ENCODE peak calls at places on chromosome 12, in five cellular contexts. W is stimulated activated CD8-positive, alpha-beta memory T cell treated with anti-CD3 and anti-CD28 coated beads, Interleukin-4, amount 100 ng/mL, for 1 hour; U is neural progenitor cell; F is M059J; M is NCI-H2081. J is an unnamed sample.

GRCh38 chr12:85244561-85244960 is 35.5 kb upstream of the ALX1 start:
- DNase-seq in W (no peak), U (no peak), F (no peak), M (no peak), J (no peak)

GRCh38 chr12:116299064-116299463 is 21.6 kb upstream of the MED13L start:
- DNase-seq in W (no peak), U (no peak), F (no peak), M (no peak), J (peak)

GRCh38 chr12:59086124-59086523 is 165.8 kb upstream of the LRIG3 start:
- DNase-seq in W (no peak), U (no peak), F (no peak), M (peak), J (peak)

GRCh38 chr12:76266797-76267196 is 81.4 kb downstream of the BBS10 start:
- DNase-seq in W (no peak), U (no peak), F (peak), M (no peak), J (peak)

GRCh38 chr12:46523863-46524770 is 151.5 kb upstream of the SLC38A2 start:
- DNase-seq in W (no peak), U (no peak), F (peak), M (no peak), J (no peak)

GRCh38 chr12:113184900-113185179 is 438 bp downstream of the DDX54 start:
- DNase-seq in W (peak), U (peak), F (peak), M (peak), J (peak)

GRCh38 chr12:39287817-39288216 is 155.1 kb downstream of the KIF21A start:
- DNase-seq in W (no peak), U (no peak), F (peak), M (no peak), J (no peak)

GRCh38 chr12:11719678-11720099 is 70.2 kb downstream of the ETV6 start:
- DNase-seq in W (no peak), U (no peak), F (peak), M (no peak), J (no peak)

GRCh38 chr12:58833844-58834243 is 86.5 kb downstream of the LRIG3 start:
- DNase-seq in W (no peak), U (no peak), F (no peak), M (peak), J (peak)

GRCh38 chr12:79296128-79296527 is 394.6 kb downstream of the PAWR start:
- DNase-seq in W (no peak), U (no peak), F (no peak), M (no peak), J (no peak)

GRCh38 chr12:70177637-70178036 is 65.6 kb upstream of the CNOT2 start:
- DNase-seq in W (no peak), U (no peak), F (no peak), M (no peak), J (no peak)

GRCh38 chr12:98869886-98870285 is 224.8 kb downstream of the APAF1 start:
- DNase-seq in W (no peak), U (no peak), F (no peak), M (peak), J (no peak)

GRCh38 chr12:100827901-100828520 is 33.4 kb downstream of the ANO4 start:
- DNase-seq in W (no peak), U (peak), F (peak), M (peak), J (peak)

GRCh38 chr12:57055834-57056233 is 5.9 kb upstream of the MYO1A start:
- DNase-seq in W (no peak), U (no peak), F (no peak), M (no peak), J (no peak)

GRCh38 chr12:52091869-52092268 is 12.4 kb downstream of the SMIM41 start:
- DNase-seq in W (no peak), U (no peak), F (no peak), M (peak), J (peak)

GRCh38 chr12:6430990-6431353 is 13.8 kb upstream of the CD27 start:
- DNase-seq in W (no peak), U (no peak), F (no peak), M (no peak), J (peak)